ENCODE peak calls at places on chromosomes 6 and 20, in six cellular contexts. One of them, this sample, is unnamed.

GRCh38 chr20:57108742-57109141 is 157.7 kb downstream of the BMP7 start:
- DNase-seq in aorta: no peak
- DNase-seq in fibroblast of the aortic adventitia: no peak
- DNase-seq in Daoy: no peak
- DNase-seq in Right ventricle myocardium inferior: no peak
- DNase-seq in NCI-H2227 treated with DMSO at 0.1 percent for 48 hours: no peak
- DNase-seq in this sample: no peak

GRCh38 chr20:31706607-31707257 is 15.9 kb downstream of the BCL2L1 start:
- DNase-seq in NCI-H2227 treated with DMSO at 0.1 percent for 48 hours: no peak
- DNase-seq in Daoy: no peak
- DNase-seq in aorta: no peak
- DNase-seq in Right ventricle myocardium inferior: no peak
- DNase-seq in fibroblast of the aortic adventitia: no peak
- DNase-seq in this sample: peak; percentile 25

GRCh38 chr6:52249078-52249477 is 4.8 kb upstream of the IL17F start:
- DNase-seq in Daoy: no peak
- DNase-seq in Right ventricle myocardium inferior: no peak
- DNase-seq in aorta: no peak
- DNase-seq in NCI-H2227 treated with DMSO at 0.1 percent for 48 hours: no peak
- DNase-seq in fibroblast of the aortic adventitia: no peak
- DNase-seq in this sample: no peak

GRCh38 chr20:35000311-35000921 is 44.7 kb downstream of the MYH7B start:
- DNase-seq in NCI-H2227 treated with DMSO at 0.1 percent for 48 hours: no peak
- DNase-seq in Right ventricle myocardium inferior: peak; percentile 60
- DNase-seq in aorta: no peak
- DNase-seq in Daoy: no peak
- DNase-seq in fibroblast of the aortic adventitia: no peak
- DNase-seq in this sample: no peak

GRCh38 chr6:19812512-19813119 is 24.6 kb upstream of the ID4 start:
- DNase-seq in Daoy: peak; percentile 26
- DNase-seq in NCI-H2227 treated with DMSO at 0.1 percent for 48 hours: peak; percentile 11
- DNase-seq in fibroblast of the aortic adventitia: peak; percentile 83
- DNase-seq in aorta: no peak
- DNase-seq in Right ventricle myocardium inferior: no peak
- DNase-seq in this sample: peak; percentile 53

GRCh38 chr6:25331085-25331685 is 52.0 kb downstream of the CARMIL1 start:
- DNase-seq in Daoy: peak; percentile 33
- DNase-seq in Right ventricle myocardium inferior: no peak
- DNase-seq in NCI-H2227 treated with DMSO at 0.1 percent for 48 hours: no peak
- DNase-seq in aorta: no peak
- DNase-seq in fibroblast of the aortic adventitia: peak; percentile 42
- DNase-seq in this sample: no peak

GRCh38 chr6:153167026-153167891 is 36.2 kb upstream of the RGS17 start:
- DNase-seq in aorta: no peak
- DNase-seq in NCI-H2227 treated with DMSO at 0.1 percent for 48 hours: no peak
- DNase-seq in Daoy: peak; percentile 90
- DNase-seq in fibroblast of the aortic adventitia: peak; percentile 87
- DNase-seq in Right ventricle myocardium inferior: no peak
- DNase-seq in this sample: peak; percentile 76

GRCh38 chr6:2902470-2902762 is 693 bp downstream of the SERPINB9 start:
- DNase-seq in aorta: no peak
- DNase-seq in NCI-H2227 treated with DMSO at 0.1 percent for 48 hours: no peak
- DNase-seq in Right ventricle myocardium inferior: peak; percentile 79
- DNase-seq in fibroblast of the aortic adventitia: peak; percentile 33
- DNase-seq in Daoy: no peak
- DNase-seq in this sample: peak; percentile 51

GRCh38 chr20:34390769-34391447 is 27.8 kb downstream of the ITCH start:
- DNase-seq in aorta: peak; percentile 86
- DNase-seq in NCI-H2227 treated with DMSO at 0.1 percent for 48 hours: peak; percentile 28
- DNase-seq in Daoy: peak; percentile 92
- DNase-seq in fibroblast of the aortic adventitia: peak; percentile 93
- DNase-seq in Right ventricle myocardium inferior: no peak
- DNase-seq in this sample: peak; percentile 72

GRCh38 chr6:118945217-118945616 is 10.3 kb upstream of the MCM9 start:
- DNase-seq in aorta: no peak
- DNase-seq in Right ventricle myocardium inferior: no peak
- DNase-seq in NCI-H2227 treated with DMSO at 0.1 percent for 48 hours: no peak
- DNase-seq in fibroblast of the aortic adventitia: no peak
- DNase-seq in Daoy: no peak
- DNase-seq in this sample: no peak

GRCh38 chr20:47204746-47205122 is 151.8 kb downstream of the ZMYND8 start:
- DNase-seq in Right ventricle myocardium inferior: no peak
- DNase-seq in aorta: no peak
- DNase-seq in NCI-H2227 treated with DMSO at 0.1 percent for 48 hours: no peak
- DNase-seq in Daoy: no peak
- DNase-seq in fibroblast of the aortic adventitia: no peak
- DNase-seq in this sample: no peak

GRCh38 chr6:32291549-32291948 is 67.7 kb upstream of the NOTCH4 start:
- DNase-seq in fibroblast of the aortic adventitia: no peak
- DNase-seq in Daoy: no peak
- DNase-seq in aorta: no peak
- DNase-seq in NCI-H2227 treated with DMSO at 0.1 percent for 48 hours: no peak
- DNase-seq in Right ventricle myocardium inferior: no peak
- DNase-seq in this sample: no peak

GRCh38 chr6:157107915-157108651 is 215.2 kb downstream of the TMEM242 start:
- DNase-seq in NCI-H2227 treated with DMSO at 0.1 percent for 48 hours: no peak
- DNase-seq in aorta: no peak
- DNase-seq in fibroblast of the aortic adventitia: peak; percentile 96
- DNase-seq in Daoy: peak; percentile 87
- DNase-seq in Right ventricle myocardium inferior: no peak
- DNase-seq in this sample: peak; percentile 85

GRCh38 chr6:1872649-1873131 is 263.0 kb downstream of the FOXC1 start:
- DNase-seq in Daoy: peak; percentile 57
- DNase-seq in NCI-H2227 treated with DMSO at 0.1 percent for 48 hours: peak; percentile 5
- DNase-seq in Right ventricle myocardium inferior: no peak
- DNase-seq in aorta: no peak
- DNase-seq in fibroblast of the aortic adventitia: peak; percentile 25
- DNase-seq in this sample: peak; percentile 54

GRCh38 chr20:47610247-47610944 is 108.7 kb downstream of the NCOA3 start:
- DNase-seq in Daoy: peak; percentile 71
- DNase-seq in fibroblast of the aortic adventitia: peak; percentile 81
- DNase-seq in Right ventricle myocardium inferior: no peak
- DNase-seq in aorta: no peak
- DNase-seq in NCI-H2227 treated with DMSO at 0.1 percent for 48 hours: no peak
- DNase-seq in this sample: peak; percentile 65

GRCh38 chr20:60901831-60902230 is 350.2 kb upstream of the CDH4 start:
- DNase-seq in Daoy: no peak
- DNase-seq in Right ventricle myocardium inferior: no peak
- DNase-seq in NCI-H2227 treated with DMSO at 0.1 percent for 48 hours: no peak
- DNase-seq in fibroblast of the aortic adventitia: no peak
- DNase-seq in aorta: no peak
- DNase-seq in this sample: no peak

GRCh38 chr6:39137235-39137634 is 22.2 kb upstream of the SAYSD1 start:
- DNase-seq in Daoy: peak; percentile 40
- DNase-seq in fibroblast of the aortic adventitia: peak; percentile 66
- DNase-seq in Right ventricle myocardium inferior: no peak
- DNase-seq in aorta: no peak
- DNase-seq in NCI-H2227 treated with DMSO at 0.1 percent for 48 hours: no peak
- DNase-seq in this sample: no peak

GRCh38 chr20:47220161-47220582 is 136.3 kb downstream of the ZMYND8 start:
- DNase-seq in fibroblast of the aortic adventitia: peak; percentile 28
- DNase-seq in Daoy: peak; percentile 34
- DNase-seq in Right ventricle myocardium inferior: no peak
- DNase-seq in NCI-H2227 treated with DMSO at 0.1 percent for 48 hours: peak; percentile 10
- DNase-seq in aorta: no peak
- DNase-seq in this sample: peak; percentile 9

GRCh38 chr20:50233325-50234212 is 42.9 kb downstream of the CEBPB start:
- DNase-seq in fibroblast of the aortic adventitia: no peak
- DNase-seq in NCI-H2227 treated with DMSO at 0.1 percent for 48 hours: no peak
- DNase-seq in Daoy: no peak
- DNase-seq in aorta: no peak
- DNase-seq in Right ventricle myocardium inferior: peak; percentile 25
- DNase-seq in this sample: no peak

GRCh38 chr6:20028143-20028542 is 184.1 kb downstream of the MBOAT1 start:
- DNase-seq in NCI-H2227 treated with DMSO at 0.1 percent for 48 hours: no peak
- DNase-seq in aorta: no peak
- DNase-seq in Right ventricle myocardium inferior: no peak
- DNase-seq in fibroblast of the aortic adventitia: no peak
- DNase-seq in Daoy: no peak
- DNase-seq in this sample: no peak

GRCh38 chr6:75748743-75749538 is at the start of gene MYO6:
- DNase-seq in NCI-H2227 treated with DMSO at 0.1 percent for 48 hours: peak; percentile 18
- DNase-seq in aorta: peak; percentile 91
- DNase-seq in Right ventricle myocardium inferior: peak; percentile 87
- DNase-seq in Daoy: peak; percentile 82
- DNase-seq in fibroblast of the aortic adventitia: peak; percentile 56
- DNase-seq in this sample: peak; percentile 67

GRCh38 chr6:163414367-163415175 is at the start of gene QKI:
- DNase-seq in NCI-H2227 treated with DMSO at 0.1 percent for 48 hours: peak; percentile 56
- DNase-seq in fibroblast of the aortic adventitia: peak; percentile 72
- DNase-seq in Right ventricle myocardium inferior: peak; percentile 93
- DNase-seq in aorta: peak; percentile 93
- DNase-seq in Daoy: peak; percentile 92
- DNase-seq in this sample: peak; percentile 85

GRCh38 chr20:2210646-2211556 is 84.9 kb upstream of the TGM3 start:
- DNase-seq in fibroblast of the aortic adventitia: peak; percentile 88
- DNase-seq in aorta: no peak
- DNase-seq in Right ventricle myocardium inferior: peak; percentile 70
- DNase-seq in Daoy: peak; percentile 64
- DNase-seq in NCI-H2227 treated with DMSO at 0.1 percent for 48 hours: no peak
- DNase-seq in this sample: peak; percentile 71

GRCh38 chr20:8082999-8083398 is 49.1 kb upstream of the PLCB1 start:
- DNase-seq in NCI-H2227 treated with DMSO at 0.1 percent for 48 hours: no peak
- DNase-seq in aorta: no peak
- DNase-seq in fibroblast of the aortic adventitia: peak; percentile 98
- DNase-seq in Daoy: no peak
- DNase-seq in Right ventricle myocardium inferior: peak; percentile 27
- DNase-seq in this sample: peak; percentile 80

GRCh38 chr20:11979306-11980128 is 61.8 kb downstream of the BTBD3 start:
- DNase-seq in Daoy: no peak
- DNase-seq in fibroblast of the aortic adventitia: no peak
- DNase-seq in NCI-H2227 treated with DMSO at 0.1 percent for 48 hours: no peak
- DNase-seq in Right ventricle myocardium inferior: no peak
- DNase-seq in aorta: no peak
- DNase-seq in this sample: no peak

GRCh38 chr6:34973547-34974248 is 84.6 kb downstream of the ANKS1A start:
- DNase-seq in aorta: no peak
- DNase-seq in fibroblast of the aortic adventitia: peak; percentile 3
- DNase-seq in Daoy: no peak
- DNase-seq in Right ventricle myocardium inferior: no peak
- DNase-seq in NCI-H2227 treated with DMSO at 0.1 percent for 48 hours: no peak
- DNase-seq in this sample: no peak

GRCh38 chr20:44398303-44398702 is 42.8 kb downstream of the HNF4A start:
- DNase-seq in Right ventricle myocardium inferior: no peak
- DNase-seq in fibroblast of the aortic adventitia: peak; percentile 91
- DNase-seq in NCI-H2227 treated with DMSO at 0.1 percent for 48 hours: no peak
- DNase-seq in Daoy: peak; percentile 72
- DNase-seq in aorta: no peak
- DNase-seq in this sample: peak; percentile 52

GRCh38 chr6:14765753-14766152 is 480.1 kb upstream of the JARID2 start:
- DNase-seq in fibroblast of the aortic adventitia: no peak
- DNase-seq in NCI-H2227 treated with DMSO at 0.1 percent for 48 hours: no peak
- DNase-seq in Daoy: no peak
- DNase-seq in Right ventricle myocardium inferior: no peak
- DNase-seq in aorta: no peak
- DNase-seq in this sample: no peak

GRCh38 chr20:41405436-41405835 is 38.8 kb upstream of the EMILIN3 start:
- DNase-seq in fibroblast of the aortic adventitia: no peak
- DNase-seq in aorta: no peak
- DNase-seq in Daoy: no peak
- DNase-seq in NCI-H2227 treated with DMSO at 0.1 percent for 48 hours: no peak
- DNase-seq in Right ventricle myocardium inferior: no peak
- DNase-seq in this sample: no peak

GRCh38 chr20:38084425-38084951 is 50.9 kb downstream of the RPRD1B start:
- DNase-seq in Right ventricle myocardium inferior: no peak
- DNase-seq in fibroblast of the aortic adventitia: peak; percentile 66
- DNase-seq in aorta: no peak
- DNase-seq in Daoy: peak; percentile 32
- DNase-seq in NCI-H2227 treated with DMSO at 0.1 percent for 48 hours: peak; percentile 17
- DNase-seq in this sample: peak; percentile 68

GRCh38 chr6:16438677-16439615 is 200.6 kb downstream of the GMPR start:
- DNase-seq in NCI-H2227 treated with DMSO at 0.1 percent for 48 hours: no peak
- DNase-seq in Right ventricle myocardium inferior: no peak
- DNase-seq in Daoy: peak; percentile 61
- DNase-seq in aorta: no peak
- DNase-seq in fibroblast of the aortic adventitia: peak; percentile 82
- DNase-seq in this sample: peak; percentile 51

GRCh38 chr6:56914791-56915658 is 39.9 kb upstream of the BEND6 start:
- DNase-seq in NCI-H2227 treated with DMSO at 0.1 percent for 48 hours: peak; percentile 87
- DNase-seq in aorta: no peak
- DNase-seq in Daoy: no peak
- DNase-seq in Right ventricle myocardium inferior: no peak
- DNase-seq in fibroblast of the aortic adventitia: no peak
- DNase-seq in this sample: peak; percentile 26

GRCh38 chr6:37426945-37427510 is 6.0 kb upstream of the CMTR1 start:
- DNase-seq in NCI-H2227 treated with DMSO at 0.1 percent for 48 hours: no peak
- DNase-seq in aorta: no peak
- DNase-seq in Daoy: no peak
- DNase-seq in fibroblast of the aortic adventitia: no peak
- DNase-seq in Right ventricle myocardium inferior: no peak
- DNase-seq in this sample: no peak

GRCh38 chr6:13286185-13286584 is 42.2 kb downstream of the TBC1D7 start:
- DNase-seq in NCI-H2227 treated with DMSO at 0.1 percent for 48 hours: no peak
- DNase-seq in Right ventricle myocardium inferior: no peak
- DNase-seq in Daoy: no peak
- DNase-seq in fibroblast of the aortic adventitia: no peak
- DNase-seq in aorta: no peak
- DNase-seq in this sample: no peak

GRCh38 chr6:5401845-5402738 is 140.8 kb downstream of the FARS2 start:
- DNase-seq in Daoy: peak; percentile 14
- DNase-seq in NCI-H2227 treated with DMSO at 0.1 percent for 48 hours: peak; percentile 7
- DNase-seq in fibroblast of the aortic adventitia: peak; percentile 55
- DNase-seq in Right ventricle myocardium inferior: no peak
- DNase-seq in aorta: no peak
- DNase-seq in this sample: no peak

GRCh38 chr6:24358219-24358821 is 461 bp upstream of the DCDC2 start:
- DNase-seq in NCI-H2227 treated with DMSO at 0.1 percent for 48 hours: no peak
- DNase-seq in fibroblast of the aortic adventitia: no peak
- DNase-seq in Right ventricle myocardium inferior: no peak
- DNase-seq in aorta: no peak
- DNase-seq in Daoy: no peak
- DNase-seq in this sample: no peak

GRCh38 chr6:43747734-43748133 is 22.3 kb upstream of the VEGFA start:
- DNase-seq in aorta: peak; percentile 30
- DNase-seq in fibroblast of the aortic adventitia: no peak
- DNase-seq in NCI-H2227 treated with DMSO at 0.1 percent for 48 hours: no peak
- DNase-seq in Daoy: no peak
- DNase-seq in Right ventricle myocardium inferior: no peak
- DNase-seq in this sample: no peak

GRCh38 chr6:99836471-99836870 is 157.6 kb downstream of the MCHR2 start:
- DNase-seq in NCI-H2227 treated with DMSO at 0.1 percent for 48 hours: no peak
- DNase-seq in fibroblast of the aortic adventitia: no peak
- DNase-seq in aorta: no peak
- DNase-seq in Daoy: no peak
- DNase-seq in Right ventricle myocardium inferior: no peak
- DNase-seq in this sample: no peak

GRCh38 chr20:23049201-23049932 is at the start of gene THBD:
- DNase-seq in fibroblast of the aortic adventitia: peak; percentile 78
- DNase-seq in Right ventricle myocardium inferior: peak; percentile 93
- DNase-seq in NCI-H2227 treated with DMSO at 0.1 percent for 48 hours: no peak
- DNase-seq in aorta: peak; percentile 94
- DNase-seq in Daoy: peak; percentile 65
- DNase-seq in this sample: peak; percentile 71

GRCh38 chr6:170080169-170080827 is 210.6 kb downstream of the DLL1 start:
- DNase-seq in NCI-H2227 treated with DMSO at 0.1 percent for 48 hours: no peak
- DNase-seq in fibroblast of the aortic adventitia: no peak
- DNase-seq in aorta: peak; percentile 63
- DNase-seq in Daoy: no peak
- DNase-seq in Right ventricle myocardium inferior: peak; percentile 59
- DNase-seq in this sample: no peak